ENCODE peak calls at places on chromosomes 5 and 9, in nine cellular contexts. L, I, H, V, E, Q, J, C and R are unnamed samples.

GRCh38 chr5:158720316-158720715 is 379.4 kb downstream of the EBF1 start:
- DNase-seq in H (no peak), C (no peak), J (no peak), E (no peak), V (no peak), I (no peak), Q (no peak), L (no peak), R (no peak)

GRCh38 chr5:131538177-131538593 is 96.8 kb downstream of the RAPGEF6 start:
- DNase-seq in E (no peak), C (no peak), Q (no peak), H (no peak), L (no peak), I (no peak), J (peak), V (no peak), R (no peak)

GRCh38 chr5:40755093-40755406 is 711 bp downstream of the TTC33 start:
- DNase-seq in V (peak), E (peak), H (peak), L (peak), I (peak), C (peak), J (peak), Q (peak), R (no peak)

GRCh38 chr5:32443145-32443540 is 1.4 kb downstream of the ZFR start:
- DNase-seq in H (no peak), C (no peak), E (no peak), V (no peak), L (no peak), I (no peak), Q (no peak), J (peak), R (no peak)

GRCh38 chr9:126491256-126491879 is 122.4 kb upstream of the LMX1B start:
- DNase-seq in H (peak), Q (peak), I (no peak), J (peak), L (peak), E (peak), C (peak), V (no peak), R (no peak)

GRCh38 chr5:119386945-119387344 is 31.1 kb downstream of the TNFAIP8 start:
- DNase-seq in H (peak), C (no peak), V (no peak), L (no peak), E (peak), J (peak), I (no peak), Q (no peak), R (no peak)

GRCh38 chr9:33913541-33913940 is 96.6 kb downstream of the UBE2R2 start:
- DNase-seq in L (no peak), V (no peak), E (no peak), I (no peak), Q (no peak), C (peak), H (no peak), J (no peak), R (no peak)

GRCh38 chr5:15823413-15823812 is 323.4 kb downstream of the FBXL7 start:
- DNase-seq in J (no peak), Q (no peak), L (no peak), H (no peak), I (no peak), E (no peak), V (no peak), C (no peak), R (no peak)

GRCh38 chr9:137392232-137393007 is 30.5 kb downstream of the EXD3 start:
- DNase-seq in J (no peak), E (no peak), Q (no peak), L (no peak), C (no peak), V (no peak), H (no peak), I (no peak), R (no peak)

GRCh38 chr5:169296456-169297220 is 4.3 kb downstream of the SLIT3 start:
- DNase-seq in I (no peak), E (peak), C (no peak), J (no peak), L (no peak), H (no peak), Q (peak), V (no peak), R (no peak)

GRCh38 chr9:79569814-79570448 is 1.8 kb upstream of the TLE4 start:
- DNase-seq in L (no peak), V (no peak), J (no peak), E (no peak), Q (no peak), H (no peak), C (no peak), I (no peak), R (no peak)

GRCh38 chr5:94916619-94917018 is 298.1 kb downstream of the SLF1 start:
- DNase-seq in L (no peak), V (no peak), C (no peak), J (peak), I (no peak), E (no peak), H (no peak), Q (no peak), R (no peak)

GRCh38 chr9:16012621-16013020 is 459.8 kb downstream of the CCDC171 start:
- DNase-seq in C (no peak), L (no peak), E (no peak), Q (no peak), V (no peak), H (no peak), J (peak), I (no peak), R (no peak)

GRCh38 chr5:109063223-109063622 is 315.5 kb downstream of the FER start:
- DNase-seq in L (no peak), E (no peak), I (no peak), J (no peak), Q (no peak), H (no peak), C (no peak), V (no peak), R (no peak)